ENCODE peak calls at places on chromosomes 7 and 10, in seven cellular contexts. One of them, this sample, is unnamed.

GRCh38 chr10:60654813-60655464 is 123.3 kb upstream of the CDK1 start:
- DNase-seq in NCI-H2029: no peak
- DNase-seq in NCI-H345: no peak
- DNase-seq in lower leg skin: no peak
- DNase-seq in NCI-H1105: no peak
- DNase-seq in stimulated activated CD4-positive, alpha-beta T cell treated with anti-CD3 and anti-CD28 coated beads, Interleukin-2, amount 100 ng/mL, for 48 hours: no peak
- DNase-seq in H54: no peak
- DNase-seq in this sample: no peak

GRCh38 chr10:96501985-96502384 is 11.7 kb downstream of the TLL2 start:
- DNase-seq in NCI-H2029: no peak
- DNase-seq in NCI-H345: no peak
- DNase-seq in lower leg skin: no peak
- DNase-seq in NCI-H1105: no peak
- DNase-seq in stimulated activated CD4-positive, alpha-beta T cell treated with anti-CD3 and anti-CD28 coated beads, Interleukin-2, amount 100 ng/mL, for 48 hours: no peak
- DNase-seq in H54: no peak
- DNase-seq in this sample: no peak

GRCh38 chr10:7260412-7260900 is 150.4 kb downstream of the SFMBT2 start:
- DNase-seq in NCI-H2029: no peak
- DNase-seq in NCI-H345: no peak
- DNase-seq in lower leg skin: peak; percentile 78
- DNase-seq in NCI-H1105: no peak
- DNase-seq in stimulated activated CD4-positive, alpha-beta T cell treated with anti-CD3 and anti-CD28 coated beads, Interleukin-2, amount 100 ng/mL, for 48 hours: no peak
- DNase-seq in H54: peak; percentile 19
- DNase-seq in this sample: no peak

GRCh38 chr7:102169651-102170416 is 116.8 kb upstream of the SH2B2 start:
- DNase-seq in NCI-H2029: no peak
- DNase-seq in NCI-H345: no peak
- DNase-seq in lower leg skin: no peak
- DNase-seq in NCI-H1105: no peak
- DNase-seq in stimulated activated CD4-positive, alpha-beta T cell treated with anti-CD3 and anti-CD28 coated beads, Interleukin-2, amount 100 ng/mL, for 48 hours: no peak
- DNase-seq in H54: no peak
- DNase-seq in this sample: no peak

GRCh38 chr7:95794917-95795515 is 22.7 kb downstream of the DYNC1I1 start:
- DNase-seq in NCI-H2029: no peak
- DNase-seq in NCI-H345: no peak
- DNase-seq in lower leg skin: no peak
- DNase-seq in NCI-H1105: no peak
- DNase-seq in stimulated activated CD4-positive, alpha-beta T cell treated with anti-CD3 and anti-CD28 coated beads, Interleukin-2, amount 100 ng/mL, for 48 hours: no peak
- DNase-seq in H54: no peak
- DNase-seq in this sample: no peak

GRCh38 chr10:110774069-110775021 is 97.4 kb upstream of the PDCD4 start:
- DNase-seq in NCI-H2029: no peak
- DNase-seq in NCI-H345: no peak
- DNase-seq in lower leg skin: no peak
- DNase-seq in NCI-H1105: no peak
- DNase-seq in stimulated activated CD4-positive, alpha-beta T cell treated with anti-CD3 and anti-CD28 coated beads, Interleukin-2, amount 100 ng/mL, for 48 hours: peak; percentile 37
- DNase-seq in H54: peak; percentile 76
- DNase-seq in this sample: no peak

GRCh38 chr10:5615263-5615820 is 51.1 kb downstream of the ASB13 start:
- DNase-seq in NCI-H2029: no peak
- DNase-seq in NCI-H345: no peak
- DNase-seq in lower leg skin: no peak
- DNase-seq in NCI-H1105: no peak
- DNase-seq in stimulated activated CD4-positive, alpha-beta T cell treated with anti-CD3 and anti-CD28 coated beads, Interleukin-2, amount 100 ng/mL, for 48 hours: no peak
- DNase-seq in H54: no peak
- DNase-seq in this sample: no peak

GRCh38 chr7:66033471-66034385 is 41.9 kb upstream of the ASL start:
- DNase-seq in NCI-H2029: no peak
- DNase-seq in NCI-H345: no peak
- DNase-seq in lower leg skin: no peak
- DNase-seq in NCI-H1105: no peak
- DNase-seq in stimulated activated CD4-positive, alpha-beta T cell treated with anti-CD3 and anti-CD28 coated beads, Interleukin-2, amount 100 ng/mL, for 48 hours: no peak
- DNase-seq in H54: no peak
- DNase-seq in this sample: no peak

GRCh38 chr7:107201795-107202450 is 33.1 kb downstream of the HBP1 start:
- DNase-seq in NCI-H2029: peak; percentile 69
- DNase-seq in NCI-H345: peak; percentile 51
- DNase-seq in lower leg skin: no peak
- DNase-seq in NCI-H1105: peak; percentile 73
- DNase-seq in stimulated activated CD4-positive, alpha-beta T cell treated with anti-CD3 and anti-CD28 coated beads, Interleukin-2, amount 100 ng/mL, for 48 hours: no peak
- DNase-seq in H54: peak; percentile 22
- DNase-seq in this sample: peak; percentile 58

GRCh38 chr7:136174477-136174876 is 197.3 kb upstream of the MTPN start:
- DNase-seq in NCI-H2029: no peak
- DNase-seq in NCI-H345: no peak
- DNase-seq in lower leg skin: no peak
- DNase-seq in NCI-H1105: no peak
- DNase-seq in stimulated activated CD4-positive, alpha-beta T cell treated with anti-CD3 and anti-CD28 coated beads, Interleukin-2, amount 100 ng/mL, for 48 hours: no peak
- DNase-seq in H54: no peak
- DNase-seq in this sample: no peak

GRCh38 chr10:5684971-5685763 is 529 bp downstream of the TASOR2 start:
- DNase-seq in NCI-H2029: no peak
- DNase-seq in NCI-H345: peak; percentile 34
- DNase-seq in lower leg skin: peak; percentile 62
- DNase-seq in NCI-H1105: no peak
- DNase-seq in stimulated activated CD4-positive, alpha-beta T cell treated with anti-CD3 and anti-CD28 coated beads, Interleukin-2, amount 100 ng/mL, for 48 hours: peak; percentile 58
- DNase-seq in H54: no peak
- DNase-seq in this sample: peak; percentile 66